ENCODE peak calls at places on chromosomes 6 and 20, in four cellular contexts. One of them, this sample, is unnamed.

GRCh38 chr20:15742627-15743026 is 830.6 kb downstream of the KIF16B start:
- DNase-seq in SK-N-SH: no peak
- DNase-seq in PC-3: peak
- DNase-seq in neuronal stem cell: no peak
- DNase-seq in this sample: no peak

GRCh38 chr20:6583134-6583738 is 184.2 kb upstream of the BMP2 start:
- DNase-seq in SK-N-SH: peak
- DNase-seq in PC-3: peak
- DNase-seq in neuronal stem cell: peak
- DNase-seq in this sample: peak

GRCh38 chr6:111113731-111114438 is 26.6 kb downstream of the SLC16A10 start:
- DNase-seq in PC-3: no peak
- DNase-seq in SK-N-SH: peak
- DNase-seq in neuronal stem cell: no peak
- DNase-seq in this sample: peak

GRCh38 chr20:57069442-57069841 is 197.0 kb downstream of the BMP7 start:
- DNase-seq in SK-N-SH: no peak
- DNase-seq in PC-3: no peak
- DNase-seq in neuronal stem cell: no peak
- DNase-seq in this sample: no peak

GRCh38 chr6:134058622-134059366 is 6.4 kb upstream of the SLC2A12 start:
- DNase-seq in neuronal stem cell: no peak
- DNase-seq in PC-3: no peak
- DNase-seq in SK-N-SH: no peak
- DNase-seq in this sample: no peak

GRCh38 chr6:20744911-20745557 is 210.8 kb downstream of the CDKAL1 start:
- DNase-seq in SK-N-SH: no peak
- DNase-seq in PC-3: no peak
- DNase-seq in neuronal stem cell: no peak
- DNase-seq in this sample: no peak

GRCh38 chr6:76330031-76330430 is 257.6 kb upstream of the IMPG1 start:
- DNase-seq in SK-N-SH: no peak
- DNase-seq in neuronal stem cell: no peak
- DNase-seq in PC-3: no peak
- DNase-seq in this sample: no peak

GRCh38 chr6:136086686-136087085 is 163.4 kb downstream of the MTFR2 start:
- DNase-seq in SK-N-SH: no peak
- DNase-seq in neuronal stem cell: no peak
- DNase-seq in PC-3: no peak
- DNase-seq in this sample: no peak

GRCh38 chr6:36098920-36099647 is 31.2 kb upstream of the MAPK13 start:
- DNase-seq in SK-N-SH: peak
- DNase-seq in neuronal stem cell: no peak
- DNase-seq in PC-3: no peak
- DNase-seq in this sample: peak

GRCh38 chr20:32329817-32330554 is 28.1 kb upstream of the ASXL1 start:
- DNase-seq in SK-N-SH: no peak
- DNase-seq in neuronal stem cell: no peak
- DNase-seq in PC-3: no peak
- DNase-seq in this sample: no peak

GRCh38 chr6:163232015-163232523 is 182.4 kb upstream of the QKI start:
- DNase-seq in neuronal stem cell: no peak
- DNase-seq in PC-3: no peak
- DNase-seq in SK-N-SH: no peak
- DNase-seq in this sample: no peak

GRCh38 chr20:35985789-35986188 is 17.4 kb downstream of the CNBD2 start:
- DNase-seq in PC-3: peak
- DNase-seq in SK-N-SH: no peak
- DNase-seq in neuronal stem cell: no peak
- DNase-seq in this sample: no peak

GRCh38 chr20:22729180-22729579 is 144.8 kb upstream of the FOXA2 start:
- DNase-seq in SK-N-SH: no peak
- DNase-seq in neuronal stem cell: no peak
- DNase-seq in PC-3: peak
- DNase-seq in this sample: no peak

GRCh38 chr6:16947461-16948159 is 154.2 kb upstream of the STMND1 start:
- DNase-seq in PC-3: peak
- DNase-seq in SK-N-SH: no peak
- DNase-seq in neuronal stem cell: no peak
- DNase-seq in this sample: no peak

GRCh38 chr20:32761831-32762753 is at the start of gene DNMT3B:
- DNase-seq in neuronal stem cell: peak
- DNase-seq in SK-N-SH: peak
- DNase-seq in PC-3: peak
- DNase-seq in this sample: peak

GRCh38 chr20:44618318-44618731 is 33.2 kb downstream of the ADA start:
- DNase-seq in neuronal stem cell: no peak
- DNase-seq in PC-3: no peak
- DNase-seq in SK-N-SH: no peak
- DNase-seq in this sample: no peak

GRCh38 chr20:18031050-18031449 is 26.7 kb downstream of the OVOL2 start:
- DNase-seq in PC-3: no peak
- DNase-seq in SK-N-SH: no peak
- DNase-seq in neuronal stem cell: no peak
- DNase-seq in this sample: peak

GRCh38 chr20:18031888-18032509 is 25.7 kb downstream of the OVOL2 start:
- DNase-seq in SK-N-SH: no peak
- DNase-seq in neuronal stem cell: no peak
- DNase-seq in PC-3: no peak
- DNase-seq in this sample: no peak

GRCh38 chr20:18032977-18033892 is 24.5 kb downstream of the OVOL2 start:
- DNase-seq in neuronal stem cell: peak
- DNase-seq in SK-N-SH: no peak
- DNase-seq in PC-3: peak
- DNase-seq in this sample: peak

GRCh38 chr20:18030020-18030419 is 27.7 kb downstream of the OVOL2 start:
- DNase-seq in PC-3: no peak
- DNase-seq in SK-N-SH: no peak
- DNase-seq in neuronal stem cell: no peak
- DNase-seq in this sample: no peak

DNA sequence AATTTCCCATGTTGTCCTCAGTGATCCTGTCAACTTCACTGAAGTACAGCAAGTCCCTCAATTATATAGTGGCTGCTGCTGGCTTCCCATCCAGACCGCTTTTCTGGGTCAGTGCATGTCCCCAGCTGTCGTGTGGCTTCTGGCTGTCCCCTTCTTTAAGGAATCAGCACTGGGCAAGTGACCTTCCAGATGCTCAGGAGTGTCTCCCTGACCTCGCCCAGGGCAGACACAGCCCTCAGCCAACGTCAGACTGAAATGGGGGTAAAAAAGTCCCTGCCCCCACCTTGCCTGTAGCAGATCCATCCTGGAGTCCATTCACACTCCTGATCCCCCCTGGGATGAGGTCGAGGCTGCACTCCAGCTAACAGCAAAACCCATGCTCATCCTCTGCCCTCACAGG is 23.7 kb downstream of the OVOL2 start:
- DNase-seq in PC-3: no peak
- DNase-seq in neuronal stem cell: no peak
- DNase-seq in SK-N-SH: no peak
- DNase-seq in this sample: no peak
- H3K27ac ChIP-seq in PC-3: no peak
- H3K27ac ChIP-seq in neuronal stem cell: peak
- H3K27ac ChIP-seq in SK-N-SH: no peak
- H3K27ac ChIP-seq in this sample: no peak

GRCh38 chr6:128412680-128413079 is 107.7 kb downstream of the PTPRK start:
- DNase-seq in SK-N-SH: no peak
- DNase-seq in neuronal stem cell: no peak
- DNase-seq in PC-3: no peak
- DNase-seq in this sample: no peak
- H3K9ac ChIP-seq in SK-N-SH: no peak
- H3K9ac ChIP-seq in neuronal stem cell: no peak
- H3K9ac ChIP-seq in PC-3: no peak
- H3K9ac ChIP-seq in this sample: no peak

DNA sequence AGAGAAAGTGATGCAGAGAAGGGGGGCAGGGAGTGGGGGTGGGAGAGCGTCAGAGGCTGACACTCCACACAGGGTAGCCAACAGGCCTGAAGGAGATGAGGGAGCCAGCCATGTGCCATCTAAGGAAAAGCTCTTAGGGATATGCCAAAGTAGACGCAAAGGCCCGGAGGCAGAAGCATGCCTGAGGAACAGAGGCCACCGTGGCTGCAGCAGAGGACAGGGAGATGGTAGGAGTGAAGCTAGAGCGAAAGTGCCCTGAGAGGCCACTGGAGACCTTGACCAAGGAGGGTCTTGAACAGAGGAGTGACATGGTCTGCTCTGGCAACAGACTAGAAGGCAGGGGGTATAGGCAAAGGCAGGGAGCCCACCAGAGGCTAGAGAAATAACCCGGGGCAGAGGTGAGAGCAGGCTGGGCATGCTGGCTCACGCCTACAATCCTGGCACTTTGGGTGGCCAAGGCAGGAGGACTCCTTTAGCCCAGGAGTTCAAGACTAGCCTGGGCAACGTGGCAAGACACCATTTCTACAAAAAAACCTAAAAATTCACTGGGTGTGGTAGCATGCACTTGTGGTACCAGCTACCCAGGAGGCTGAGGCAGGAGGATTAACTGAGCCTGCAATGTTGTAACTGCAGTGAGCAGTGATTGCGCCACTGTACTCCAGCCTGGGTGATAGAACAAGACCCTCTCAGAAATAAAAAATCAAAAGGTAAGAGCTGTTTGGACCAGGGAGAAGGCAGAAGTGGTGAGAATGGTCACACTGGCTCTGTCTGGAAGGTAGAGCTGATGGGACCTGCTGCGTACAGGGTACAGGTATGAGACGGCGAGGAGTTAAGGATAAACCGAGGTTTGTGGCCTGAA is 6.3 kb downstream of the RRBP1 start:
- DNase-seq in SK-N-SH: no peak
- DNase-seq in neuronal stem cell: no peak
- DNase-seq in PC-3: no peak
- DNase-seq in this sample: no peak
- H3K27ac ChIP-seq in SK-N-SH: no peak
- H3K27ac ChIP-seq in neuronal stem cell: no peak
- H3K27ac ChIP-seq in PC-3: no peak
- H3K27ac ChIP-seq in this sample: no peak

DNA sequence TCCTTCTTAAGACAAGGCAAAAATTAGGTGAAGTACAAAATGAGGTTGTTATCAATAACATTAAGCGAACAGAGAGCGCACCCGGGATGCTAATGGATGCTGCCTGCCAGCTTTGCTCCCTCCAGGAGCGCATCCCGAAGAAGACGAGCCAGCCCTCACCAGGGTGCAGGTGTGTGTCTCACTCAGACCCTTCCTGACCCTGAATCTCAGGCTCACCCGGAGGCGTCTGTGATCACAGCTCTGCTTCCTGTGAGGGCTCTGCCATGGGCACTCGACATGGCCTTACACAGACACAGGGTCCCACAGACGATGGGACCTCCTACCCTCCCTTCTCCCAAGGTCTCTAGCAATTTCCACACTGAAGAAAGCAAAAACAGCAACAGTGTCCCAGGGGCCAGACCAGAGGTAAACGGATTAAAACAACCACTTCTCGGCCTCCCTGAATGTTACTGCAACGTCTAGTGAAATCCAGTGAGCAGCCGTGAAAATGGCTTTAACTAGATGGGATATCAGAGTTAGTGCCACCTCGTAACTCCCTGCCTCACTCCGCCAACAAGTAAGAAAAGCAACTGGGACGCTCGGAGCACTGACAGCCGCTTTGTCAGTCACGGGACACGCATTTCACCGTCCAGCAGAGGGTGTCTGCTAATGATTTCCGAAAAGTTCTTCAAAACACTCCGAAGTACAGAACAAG is 11.7 kb downstream of the ZBTB46 start:
- DNase-seq in neuronal stem cell: no peak
- DNase-seq in SK-N-SH: no peak
- DNase-seq in PC-3: peak
- DNase-seq in this sample: peak
- H3K9ac ChIP-seq in neuronal stem cell: no peak
- H3K9ac ChIP-seq in SK-N-SH: no peak
- H3K9ac ChIP-seq in PC-3: no peak
- H3K9ac ChIP-seq in this sample: no peak

GRCh38 chr6:83868639-83869038 is 9.2 kb downstream of the CYB5R4 start:
- DNase-seq in SK-N-SH: no peak
- DNase-seq in PC-3: peak
- DNase-seq in neuronal stem cell: no peak
- DNase-seq in this sample: no peak

GRCh38 chr6:83870649-83871048 is 11.2 kb downstream of the CYB5R4 start:
- DNase-seq in neuronal stem cell: no peak
- DNase-seq in SK-N-SH: no peak
- DNase-seq in PC-3: no peak
- DNase-seq in this sample: no peak

GRCh38 chr6:83862776-83863471 is 3.4 kb downstream of the CYB5R4 start:
- DNase-seq in neuronal stem cell: no peak
- DNase-seq in SK-N-SH: no peak
- DNase-seq in PC-3: no peak
- DNase-seq in this sample: no peak

GRCh38 chr6:83867043-83867442 is 7.6 kb downstream of the CYB5R4 start:
- DNase-seq in PC-3: no peak
- DNase-seq in neuronal stem cell: no peak
- DNase-seq in SK-N-SH: no peak
- DNase-seq in this sample: no peak

GRCh38 chr6:83867527-83868161 is 8.2 kb downstream of the CYB5R4 start:
- DNase-seq in SK-N-SH: no peak
- DNase-seq in PC-3: peak
- DNase-seq in neuronal stem cell: peak
- DNase-seq in this sample: peak
- H3K27ac ChIP-seq in SK-N-SH: no peak
- H3K27ac ChIP-seq in PC-3: peak
- H3K27ac ChIP-seq in neuronal stem cell: no peak
- H3K27ac ChIP-seq in this sample: no peak

DNA sequence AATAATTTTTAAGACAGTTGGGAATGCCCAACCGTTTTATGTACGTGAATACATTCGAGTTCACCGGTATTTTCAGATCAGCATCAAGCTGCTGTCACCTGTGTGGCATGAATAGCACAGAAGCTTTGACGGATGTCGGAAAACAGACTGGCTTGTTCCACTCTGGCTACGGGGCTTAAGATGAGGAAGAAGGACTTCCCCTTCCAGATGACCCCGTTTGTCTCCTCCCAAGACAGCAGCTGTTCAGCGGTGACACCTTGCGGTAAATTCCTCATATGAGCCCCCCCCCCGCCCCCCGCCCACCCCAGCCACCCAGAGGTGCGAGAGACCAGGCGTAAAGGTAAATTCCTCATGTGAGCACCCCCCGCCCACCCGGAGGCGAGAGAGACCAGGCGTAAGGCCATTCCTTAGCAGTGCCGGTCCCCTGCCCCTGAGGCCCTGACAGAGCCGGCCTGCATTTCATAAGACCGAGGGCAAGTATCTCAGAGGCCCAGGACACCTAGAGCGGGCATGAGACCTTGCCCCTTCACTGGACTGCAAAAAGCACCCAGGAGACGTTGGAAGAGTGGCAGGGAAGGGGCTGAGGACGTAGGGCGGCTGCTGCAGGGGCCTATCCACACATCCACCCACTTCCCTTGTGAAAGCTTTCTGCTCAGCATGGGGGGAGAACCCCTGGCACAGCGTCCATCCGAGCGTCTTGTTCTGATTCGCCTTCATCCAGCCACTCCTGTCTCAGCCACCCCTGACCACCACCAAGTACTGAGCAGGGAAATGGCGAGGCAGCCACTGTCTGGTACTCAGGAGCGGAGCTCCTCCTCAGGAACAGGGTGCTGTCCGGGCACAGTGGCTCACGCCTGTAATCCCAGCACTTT is 7.3 kb upstream of the PCMTD2 start:
- DNase-seq in PC-3: no peak
- DNase-seq in neuronal stem cell: no peak
- DNase-seq in SK-N-SH: no peak
- DNase-seq in this sample: peak
- H3K9ac ChIP-seq in PC-3: no peak
- H3K9ac ChIP-seq in neuronal stem cell: peak
- H3K9ac ChIP-seq in SK-N-SH: no peak
- H3K9ac ChIP-seq in this sample: no peak